ENCODE peak calls at places on chromosomes 6 and 20, in six cellular contexts. N is adrenal gland, Q is GM12878, W is suprapubic skin, S is GM10248, T is progenitor cell of endocrine pancreas. R is an unnamed sample.

GRCh38 chr20:48523191-48523757 is 304.5 kb downstream of the PREX1 start:
- DNase-seq in N (peak; percentile 56), Q (no peak), W (no peak), S (peak; percentile 60), T (peak; percentile 62), R (no peak)

GRCh38 chr6:136014454-136015421 is 163.2 kb downstream of the PDE7B start:
- DNase-seq in N (peak; percentile 34), Q (no peak), W (no peak), S (no peak), T (no peak), R (no peak)

GRCh38 chr6:157814883-157815282 is 8.2 kb upstream of the SNX9 start:
- DNase-seq in N (no peak), Q (peak; percentile 57), W (no peak), S (no peak), T (no peak), R (no peak)

GRCh38 chr6:107576852-107577251 is 86.9 kb downstream of the SOBP start:
- DNase-seq in N (peak; percentile 17), Q (no peak), W (no peak), S (no peak), T (no peak), R (no peak)

GRCh38 chr20:38165966-38166706 is 1.1 kb upstream of the TGM2 start:
- DNase-seq in N (no peak), Q (no peak), W (no peak), S (no peak), T (no peak), R (no peak)

GRCh38 chr20:64189530-64189966 is 25.3 kb downstream of the MYT1 start:
- DNase-seq in N (no peak), Q (no peak), W (no peak), S (no peak), T (no peak), R (no peak)

GRCh38 chr20:22425344-22426295 is 158.8 kb downstream of the FOXA2 start:
- DNase-seq in N (no peak), Q (no peak), W (no peak), S (no peak), T (no peak), R (no peak)

GRCh38 chr6:41940759-41941279 is 789 bp downstream of the CCND3 start:
- DNase-seq in N (peak; percentile 59), Q (no peak), W (no peak), S (peak; percentile 40), T (peak; percentile 21), R (no peak)

GRCh38 chr20:43590036-43590391 is 723 bp upstream of the IFT52 start:
- DNase-seq in N (no peak), Q (no peak), W (no peak), S (peak; percentile 45), T (no peak), R (peak; percentile 38)

GRCh38 chr6:158017621-158018369 is 36.1 kb downstream of the SYNJ2 start:
- DNase-seq in N (no peak), Q (no peak), W (no peak), S (no peak), T (no peak), R (no peak)

GRCh38 chr6:131250121-131250520 is 114.9 kb downstream of the AKAP7 start:
- DNase-seq in N (peak; percentile 69), Q (peak; percentile 1), W (peak; percentile 79), S (no peak), T (no peak), R (no peak)

DNA sequence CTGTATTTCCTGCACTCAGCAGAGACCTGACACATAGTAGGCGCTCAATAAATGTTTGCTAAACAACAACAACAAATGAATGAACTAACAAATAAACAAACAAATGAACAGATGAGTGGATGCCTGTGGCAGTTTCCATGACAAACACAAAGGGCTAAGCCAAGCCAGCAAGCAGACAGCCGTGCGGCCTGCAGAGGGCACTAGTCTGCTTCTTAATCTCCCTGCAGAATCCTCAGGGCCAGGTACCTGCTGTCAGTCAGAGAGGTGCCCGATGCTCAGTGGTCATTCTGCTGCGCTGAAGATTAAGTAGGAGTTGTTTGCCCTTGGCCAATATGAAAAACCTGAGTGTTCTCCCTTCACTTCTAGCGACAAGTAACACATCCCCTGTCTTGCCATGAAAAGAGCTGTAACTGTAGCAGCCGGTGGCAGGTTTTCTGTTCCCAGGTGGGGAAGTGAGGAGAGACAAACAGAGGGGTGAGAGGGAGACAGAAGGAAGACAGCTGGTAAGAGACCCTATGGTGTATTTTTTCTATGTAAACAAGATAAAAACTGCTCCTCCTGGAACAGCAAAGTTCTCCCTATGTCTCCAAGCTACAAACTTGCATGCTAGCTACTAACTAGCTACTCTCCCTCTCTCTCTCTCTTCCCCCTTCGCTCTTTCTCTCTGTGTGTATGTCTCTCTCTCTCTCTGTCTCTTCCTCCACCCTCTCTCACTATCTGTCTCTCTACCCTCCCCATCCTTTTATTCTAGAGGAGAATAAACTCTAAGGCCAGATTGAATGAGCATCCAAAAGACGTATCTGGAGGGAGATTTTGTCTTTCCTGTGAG is at the start of gene MC3R:
- DNase-seq in N (peak; percentile 56), Q (no peak), W (no peak), S (peak; percentile 43), T (no peak), R (no peak)
- TF ChIP-seq CTCF in N (peak; percentile 59), Q (peak; percentile 73), W (peak; percentile 73), S (peak; percentile 81), T (peak; percentile 66), R (peak; percentile 77)

GRCh38 chr20:60137657-60138245 is 179.5 kb downstream of the CDH26 start:
- DNase-seq in N (no peak), Q (no peak), W (no peak), S (peak; percentile 50), T (no peak), R (no peak)
- TF ChIP-seq CTCF in N (peak; percentile 40), Q (peak; percentile 73), W (peak; percentile 37), S (peak; percentile 49), T (peak; percentile 58), R (peak; percentile 66)

GRCh38 chr6:122405417-122405816 is 6.0 kb downstream of the HSF2 start:
- DNase-seq in N (no peak), Q (no peak), W (no peak), S (no peak), T (no peak), R (no peak)
- TF ChIP-seq CTCF in N (peak; percentile 23), Q (no peak), W (no peak), S (no peak), T (peak; percentile 17), R (peak; percentile 28)

DNA sequence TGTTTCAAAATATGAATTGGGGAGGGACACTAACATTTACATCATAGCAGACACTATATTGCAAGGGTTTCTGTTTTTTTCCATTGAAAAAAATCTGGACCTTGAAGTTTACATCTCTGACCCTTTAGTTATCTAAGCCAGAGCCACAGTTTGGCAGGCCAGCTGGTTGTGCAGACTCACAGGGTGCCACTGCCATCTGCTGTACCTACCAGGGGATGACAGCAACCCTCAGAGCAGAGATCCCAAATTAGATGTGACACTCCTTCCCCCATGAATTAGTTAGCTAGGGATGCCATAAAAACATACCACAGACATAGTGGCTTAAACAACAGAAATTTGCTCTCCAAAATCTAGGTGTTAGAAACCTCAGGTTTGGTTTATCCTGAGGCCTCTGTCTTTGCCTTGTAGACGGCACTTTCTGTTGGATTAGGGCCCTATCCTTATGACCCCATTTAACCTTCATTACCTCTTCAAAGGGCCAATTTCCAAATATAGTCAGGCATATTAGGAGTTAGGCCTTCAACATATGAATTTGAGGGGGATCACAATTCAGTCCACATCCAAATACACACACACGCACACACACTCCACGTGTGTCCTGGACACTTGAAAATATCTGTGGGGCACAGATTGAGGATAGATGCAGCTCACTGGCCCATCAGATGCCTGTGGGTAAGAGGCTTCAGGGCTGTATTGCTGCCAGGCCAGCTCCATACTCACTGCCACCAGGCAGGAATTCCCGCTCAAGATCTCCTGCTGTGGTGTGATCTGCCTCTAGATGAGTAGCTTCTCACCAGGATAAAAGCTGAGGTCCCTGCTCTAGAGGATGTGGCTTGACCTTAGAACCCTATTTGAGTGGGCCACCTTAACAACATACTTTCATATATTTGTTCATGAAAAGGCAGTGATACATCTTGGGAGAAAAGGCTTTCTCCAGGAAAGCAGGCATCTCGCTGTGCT is 166.1 kb upstream of the RNF217 start:
- DNase-seq in N (peak; percentile 29), Q (no peak), W (no peak), S (peak; percentile 3), T (peak; percentile 26), R (no peak)
- TF ChIP-seq CTCF in N (peak; percentile 25), Q (peak; percentile 8), W (peak; percentile 25), S (no peak), T (peak; percentile 75), R (peak; percentile 92)

DNA sequence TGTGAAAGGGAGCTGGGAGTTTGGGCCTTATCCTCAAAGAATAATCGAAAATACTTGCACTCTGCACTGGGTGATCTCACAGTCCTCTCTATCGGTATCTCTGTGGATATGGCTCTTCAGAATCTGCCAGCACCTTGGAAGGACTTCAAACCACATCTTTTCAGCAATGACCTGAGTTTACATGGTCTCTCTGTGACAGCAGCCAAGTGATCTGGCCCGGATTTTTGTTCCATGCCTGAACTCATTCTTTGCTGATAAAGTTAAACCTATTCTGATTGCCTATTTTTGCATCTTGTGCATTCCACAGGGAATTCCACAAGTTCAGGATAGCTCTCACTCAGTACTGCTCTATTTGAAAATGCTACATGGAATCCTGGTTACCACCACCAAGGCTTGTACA is 98.9 kb downstream of the HDGFL1 start:
- DNase-seq in N (no peak), Q (no peak), W (no peak), S (no peak), T (no peak), R (no peak)
- TF ChIP-seq CTCF in N (no peak), Q (no peak), W (no peak), S (no peak), T (no peak), R (no peak)

GRCh38 chr20:62448038-62448437 is 20.7 kb upstream of the RBBP8NL start:
- DNase-seq in N (no peak), Q (no peak), W (no peak), S (no peak), T (no peak), R (no peak)

GRCh38 chr20:62451156-62451767 is 23.9 kb upstream of the RBBP8NL start:
- DNase-seq in N (no peak), Q (no peak), W (no peak), S (no peak), T (no peak), R (no peak)

GRCh38 chr20:62448788-62449187 is 21.4 kb upstream of the RBBP8NL start:
- DNase-seq in N (no peak), Q (no peak), W (no peak), S (no peak), T (no peak), R (no peak)

GRCh38 chr20:62451970-62452369 is 23.8 kb downstream of the GATA5 start:
- DNase-seq in N (no peak), Q (no peak), W (no peak), S (no peak), T (no peak), R (no peak)

GRCh38 chr20:62449951-62450815 is 22.8 kb upstream of the RBBP8NL start:
- DNase-seq in N (no peak), Q (no peak), W (no peak), S (no peak), T (no peak), R (no peak)
- TF ChIP-seq CTCF in N (no peak), Q (no peak), W (no peak), S (no peak), T (no peak), R (peak; percentile 35)

DNA sequence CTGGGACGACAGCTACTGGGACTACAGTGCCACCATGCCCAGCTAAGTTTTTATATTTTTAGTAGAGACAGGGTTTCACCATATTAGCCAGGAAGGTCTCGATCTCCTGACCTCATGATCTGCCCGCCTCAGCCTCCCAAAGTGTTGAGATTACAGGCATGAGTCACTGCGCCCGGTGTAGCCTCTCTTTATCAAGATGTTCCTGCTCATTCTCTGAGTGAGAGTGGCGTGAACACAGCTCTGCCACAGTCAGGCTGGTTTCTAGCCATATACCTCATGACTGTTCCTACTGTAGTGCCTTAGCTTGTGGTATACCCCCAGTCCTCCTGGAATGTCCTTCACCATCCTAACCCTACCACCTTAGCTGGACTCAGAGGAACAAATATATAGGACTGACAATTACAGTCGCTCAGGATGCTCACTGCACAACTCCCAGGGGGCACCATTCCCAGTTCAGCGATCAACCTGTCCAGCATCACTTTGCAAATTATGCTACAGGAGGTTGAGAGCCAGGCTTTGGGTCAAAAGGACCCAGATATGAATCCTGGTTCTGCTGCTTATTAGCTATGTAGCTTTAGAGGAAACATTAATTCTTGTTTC is 86.3 kb downstream of the CHMP4B start:
- DNase-seq in N (no peak), Q (no peak), W (no peak), S (no peak), T (no peak), R (no peak)
- TF ChIP-seq CTCF in N (no peak), Q (no peak), W (no peak), S (no peak), T (peak; percentile 52), R (peak; percentile 55)